ENCODE peak calls at places on chromosomes 13 and 19, in seven cellular contexts. D, U, E, C, S, H and N are unnamed samples.

GRCh38 chr19:3576696-3577443 is 4.1 kb downstream of the HMG20B start:
- DNase-seq in D (peak), U (peak), E (peak), C (peak), S (no peak), H (peak), N (peak)

GRCh38 chr13:83865161-83866137 is 16.8 kb downstream of the SLITRK1 start:
- DNase-seq in D (no peak), U (no peak), E (no peak), C (no peak), S (no peak), H (no peak), N (no peak)

GRCh38 chr13:53694814-53695533 is 666.4 kb downstream of the OLFM4 start:
- DNase-seq in D (no peak), U (no peak), E (peak), C (no peak), S (no peak), H (no peak), N (no peak)

GRCh38 chr13:108070491-108070890 is 144.8 kb downstream of the LIG4 start:
- DNase-seq in D (no peak), U (no peak), E (no peak), C (peak), S (no peak), H (no peak), N (no peak)

GRCh38 chr13:49711218-49711863 is 20.1 kb upstream of the EBPL start:
- DNase-seq in D (peak), U (no peak), E (no peak), C (no peak), S (no peak), H (no peak), N (no peak)

GRCh38 chr13:46830405-46831005 is 33.5 kb upstream of the ESD start:
- DNase-seq in D (no peak), U (no peak), E (no peak), C (no peak), S (no peak), H (no peak), N (no peak)

GRCh38 chr13:31914843-31915242 is 116.7 kb upstream of the FRY start:
- DNase-seq in D (no peak), U (no peak), E (no peak), C (no peak), S (no peak), H (no peak), N (no peak)

GRCh38 chr13:44088409-44088808 is 208.7 kb downstream of the LACC1 start:
- DNase-seq in D (no peak), U (no peak), E (no peak), C (no peak), S (no peak), H (no peak), N (no peak)

GRCh38 chr13:72891423-72891822 is 109.5 kb downstream of the PIBF1 start:
- DNase-seq in D (no peak), U (no peak), E (no peak), C (no peak), S (no peak), H (no peak), N (no peak)

DNA sequence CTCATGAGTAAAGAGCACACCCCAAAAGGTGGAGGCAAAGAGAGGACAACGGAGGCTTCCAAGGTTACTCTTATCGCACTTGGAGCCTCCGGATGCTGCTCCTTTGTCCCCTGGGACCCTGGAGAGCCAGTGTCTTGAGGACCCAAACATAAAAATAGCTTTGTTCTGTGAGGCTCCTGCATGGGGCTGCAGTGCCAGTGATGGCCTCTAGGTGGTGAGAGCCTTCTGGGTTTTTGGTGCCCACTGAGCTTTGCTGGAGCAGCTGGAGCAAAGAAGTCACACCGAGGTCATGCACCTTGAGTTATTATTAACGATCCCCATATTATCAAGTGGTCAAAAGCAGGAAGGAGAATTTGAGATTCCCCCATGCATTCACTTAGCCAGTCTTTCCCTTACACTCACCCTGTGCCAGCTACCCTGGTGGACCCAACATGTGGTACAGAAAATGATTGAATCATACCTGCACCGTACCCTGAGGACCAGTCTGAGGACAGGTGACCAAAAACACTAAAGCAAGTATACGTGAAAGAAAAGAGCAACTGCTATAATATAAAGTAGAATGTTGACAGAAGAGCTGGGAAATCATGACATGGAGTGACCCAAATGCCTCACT is 41.5 kb downstream of the ZNF682 start:
- DNase-seq in D (no peak), U (no peak), E (peak), C (peak), S (no peak), H (no peak), N (peak)
- TF ChIP-seq CTCF in D (peak), U (peak), E (peak), C (peak), S (peak), H (peak), N (peak)

GRCh38 chr19:17572640-17573039 is 17.2 kb downstream of the COLGALT1 start:
- DNase-seq in D (no peak), U (no peak), E (no peak), C (no peak), S (no peak), H (no peak), N (no peak)
- TF ChIP-seq CTCF in D (no peak), U (no peak), E (no peak), C (no peak), S (no peak), H (no peak), N (no peak)

GRCh38 chr19:11023016-11023415 is 62.2 kb downstream of the SMARCA4 start:
- DNase-seq in D (no peak), U (no peak), E (no peak), C (no peak), S (no peak), H (no peak), N (no peak)
- TF ChIP-seq CTCF in D (no peak), U (no peak), E (no peak), C (no peak), S (no peak), H (no peak), N (no peak)

DNA sequence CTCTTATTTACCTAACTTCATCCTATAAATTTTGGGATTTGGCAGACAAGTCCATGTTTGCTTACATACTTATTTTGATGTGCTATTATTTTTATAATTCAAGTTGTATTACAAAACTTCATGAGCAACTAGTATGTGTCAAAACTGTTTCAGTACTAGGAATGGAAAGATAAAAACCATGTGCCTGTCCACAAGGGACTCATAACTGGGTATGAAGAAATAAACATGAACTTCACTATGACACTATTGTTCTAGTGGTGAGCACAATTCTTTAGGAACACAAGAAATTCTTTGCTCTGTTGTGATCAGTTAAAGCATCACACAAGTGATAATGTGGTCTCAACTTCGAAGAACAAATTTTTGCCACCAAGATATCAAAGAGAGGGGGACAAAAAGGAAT is 97.5 kb upstream of the FBXL3 start:
- DNase-seq in D (no peak), U (no peak), E (no peak), C (no peak), S (no peak), H (no peak), N (no peak)
- TF ChIP-seq CTCF in D (no peak), U (no peak), E (no peak), C (no peak), S (no peak), H (no peak), N (no peak)

GRCh38 chr19:6350688-6351087 is 10.6 kb upstream of the CLPP start:
- DNase-seq in D (no peak), U (no peak), E (no peak), C (no peak), S (no peak), H (no peak), N (no peak)

GRCh38 chr19:6357995-6358394 is 3.3 kb upstream of the CLPP start:
- DNase-seq in D (no peak), U (no peak), E (no peak), C (no peak), S (no peak), H (no peak), N (no peak)

GRCh38 chr19:6352381-6353165 is 8.8 kb upstream of the CLPP start:
- DNase-seq in D (no peak), U (no peak), E (no peak), C (no peak), S (no peak), H (no peak), N (no peak)

GRCh38 chr19:6357174-6357573 is 4.2 kb upstream of the CLPP start:
- DNase-seq in D (no peak), U (no peak), E (no peak), C (no peak), S (no peak), H (no peak), N (no peak)

DNA sequence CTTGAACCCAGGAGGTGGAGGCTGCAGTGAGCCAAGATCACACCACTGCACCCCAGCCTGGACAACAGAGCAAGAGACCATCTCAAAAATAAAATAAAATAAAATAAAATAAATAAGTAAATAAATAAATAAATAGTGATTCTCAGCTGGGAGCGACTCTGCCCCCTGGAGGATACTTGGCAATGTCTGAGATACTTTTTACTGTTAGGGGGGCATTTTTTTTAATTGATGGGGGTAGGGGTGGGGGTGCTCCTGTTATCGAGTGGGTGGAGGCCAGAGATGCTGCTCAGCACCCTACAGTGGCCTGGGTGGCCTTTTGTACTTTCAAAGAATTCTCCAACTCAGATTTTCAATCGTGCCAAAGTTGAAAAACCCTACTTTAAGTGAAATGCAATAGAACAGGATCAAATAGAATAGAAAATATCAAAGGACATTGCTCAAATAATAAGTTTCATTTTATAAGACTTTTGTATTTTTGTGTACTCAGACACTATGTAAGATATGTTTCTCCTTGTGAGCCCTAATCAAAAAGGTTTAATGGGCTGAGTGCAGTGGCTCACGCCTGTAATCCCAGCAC is 7.1 kb upstream of the CLPP start:
- DNase-seq in D (peak), U (no peak), E (no peak), C (no peak), S (no peak), H (no peak), N (no peak)
- TF ChIP-seq CTCF in D (peak), U (peak), E (peak), C (peak), S (peak), H (peak), N (no peak)

GRCh38 chr13:22449251-22449650 is 731.5 kb upstream of the SGCG start:
- DNase-seq in D (no peak), U (no peak), E (no peak), C (no peak), S (no peak), H (no peak), N (no peak)

GRCh38 chr13:22451345-22451744 is 729.4 kb upstream of the SGCG start:
- DNase-seq in D (peak), U (no peak), E (peak), C (no peak), S (no peak), H (no peak), N (peak)

DNA sequence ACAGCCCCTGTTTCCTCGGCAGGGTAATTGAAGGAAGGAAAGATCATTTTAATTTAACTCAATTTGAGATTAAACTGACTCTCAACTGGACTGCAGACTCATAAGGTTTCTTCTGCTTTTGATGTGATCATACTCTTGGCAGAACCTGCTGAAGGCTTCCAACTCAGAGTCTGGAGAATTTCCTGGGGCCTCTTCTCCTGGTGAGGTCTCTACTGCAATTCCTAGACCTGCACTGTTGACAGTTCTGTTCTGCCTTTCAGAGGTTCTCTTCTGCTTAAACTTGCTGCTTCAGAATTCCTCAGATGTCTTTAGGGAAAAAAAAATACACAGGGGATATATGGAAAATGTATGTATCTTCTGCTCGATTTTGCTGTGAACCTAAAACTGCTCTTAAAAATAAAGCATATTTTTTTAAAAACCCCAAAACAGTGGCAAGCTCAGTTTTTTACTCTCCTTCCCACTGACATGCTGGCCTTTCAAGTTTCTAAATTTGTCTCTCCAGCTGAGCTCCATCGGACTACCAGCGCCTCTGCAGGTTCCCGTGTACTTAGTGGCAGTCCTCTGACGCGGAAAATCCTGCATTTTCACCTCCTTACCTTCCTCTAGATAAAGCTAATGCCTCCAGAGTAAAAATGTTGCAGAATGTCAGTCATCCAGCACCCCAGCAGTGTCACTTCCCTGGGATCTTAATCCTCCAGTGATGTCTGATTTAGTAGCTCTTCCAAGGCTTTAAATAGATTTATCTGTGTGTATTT is 733.5 kb upstream of the SGCG start:
- DNase-seq in D (no peak), U (no peak), E (peak), C (no peak), S (no peak), H (no peak), N (no peak)
- TF ChIP-seq CTCF in D (no peak), U (no peak), E (no peak), C (no peak), S (no peak), H (no peak), N (no peak)

GRCh38 chr19:52492991-52493470 is 34.4 kb upstream of the ZNF808 start:
- DNase-seq in D (no peak), U (no peak), E (peak), C (no peak), S (no peak), H (no peak), N (peak)

GRCh38 chr19:52494518-52494917 is 33.0 kb upstream of the ZNF808 start:
- DNase-seq in D (no peak), U (no peak), E (no peak), C (no peak), S (no peak), H (no peak), N (no peak)

DNA sequence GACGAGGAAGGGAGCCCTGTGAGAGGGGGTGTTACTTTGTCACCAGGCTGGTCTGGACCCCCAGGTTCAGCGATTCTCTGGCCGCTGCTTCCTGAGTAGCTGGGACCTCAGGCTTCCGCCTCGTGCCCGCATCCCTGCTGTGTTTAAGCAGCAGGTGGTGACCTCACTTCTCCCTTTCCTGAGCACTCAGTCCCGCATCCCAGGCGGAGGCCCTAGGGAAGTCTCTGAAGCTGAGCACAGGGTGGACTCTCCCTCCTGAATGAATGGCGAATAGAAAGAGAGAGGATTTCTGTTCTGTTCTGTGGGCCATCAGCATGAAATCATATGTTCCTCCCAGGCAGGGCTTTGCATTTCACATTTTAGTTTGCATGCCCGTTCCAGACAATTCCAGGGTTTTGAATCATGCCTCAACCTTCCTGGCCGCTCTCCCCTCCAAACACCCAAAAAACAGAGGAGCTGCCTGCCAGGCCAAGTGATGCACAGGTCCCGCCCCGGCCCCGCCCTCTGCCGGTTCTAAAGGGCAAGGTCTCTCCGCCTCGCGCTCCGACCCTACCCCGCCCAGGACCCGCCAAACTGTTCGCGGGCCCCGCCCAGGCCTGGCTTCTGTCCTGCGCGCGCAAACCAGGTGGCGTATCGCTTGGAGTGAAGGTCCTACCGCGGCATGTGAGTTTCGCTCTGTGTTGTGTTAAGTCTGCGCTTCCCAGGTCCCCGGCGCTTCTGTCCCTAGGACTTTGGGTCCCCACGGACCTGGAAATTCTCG is 35.1 kb upstream of the ZNF808 start:
- DNase-seq in D (no peak), U (no peak), E (peak), C (no peak), S (peak), H (no peak), N (peak)
- TF ChIP-seq CTCF in D (no peak), U (no peak), E (no peak), C (no peak), S (peak), H (no peak), N (no peak)

GRCh38 chr13:96053003-96053703 is at the start of gene UGGT2:
- DNase-seq in D (peak), U (peak), E (peak), C (peak), S (peak), H (peak), N (peak)
- TF ChIP-seq CTCF in D (no peak), U (no peak), E (no peak), C (no peak), S (no peak), H (peak), N (no peak)